ENCODE peak calls at places on chromosomes 2 and 18, in ten cellular contexts. L is MCF 10A; J is mucosa of descending colon; A is NCI-H1417; G is SHP77; S is HFFc6; W is NCI-H1092; Y is left cardiac atrium; Z is stimulated activated CD4-positive, alpha-beta T cell treated with anti-CD3 and anti-CD28 coated beads, TNF-alpha, amount 100 ng/mL, for 24 hours; N is OCI-M1. X is an unnamed sample.
A peak's percentile ranks its signal among the peaks of the same experiment; 100 is the strongest.

GRCh38 chr2:109450574-109451265 is 163.0 kb downstream of the SEPTIN10 start:
- DNase-seq in L (no peak), J (no peak), A (no peak), G (no peak), S (no peak), W (no peak), Y (peak; percentile 43), Z (no peak), N (no peak), X (no peak)

GRCh38 chr2:187034434-187034833 is 185.5 kb upstream of the ZSWIM2 start:
- DNase-seq in L (no peak), J (no peak), A (peak; percentile 18), G (no peak), S (no peak), W (no peak), Y (no peak), Z (no peak), N (no peak), X (no peak)

GRCh38 chr2:121244616-121245015 is 40.4 kb downstream of the TFCP2L1 start:
- DNase-seq in L (no peak), J (no peak), A (no peak), G (no peak), S (no peak), W (no peak), Y (no peak), Z (no peak), N (no peak), X (no peak)

GRCh38 chr18:40866013-40866644 is 1088.9 kb upstream of the PIK3C3 start:
- DNase-seq in L (peak; percentile 47), J (no peak), A (peak; percentile 39), G (peak; percentile 3), S (no peak), W (no peak), Y (no peak), Z (no peak), N (peak; percentile 68), X (peak; percentile 80)

GRCh38 chr2:101998556-101999121 is 6.9 kb downstream of the IL1R2 start:
- DNase-seq in L (no peak), J (no peak), A (no peak), G (no peak), S (no peak), W (no peak), Y (no peak), Z (peak; percentile 28), N (peak; percentile 1), X (no peak)

GRCh38 chr2:55232084-55232862 is at the start of the genes CLHC1 and RPS27A:
- DNase-seq in L (peak; percentile 97), J (peak; percentile 96), A (peak; percentile 99), G (peak; percentile 100), S (peak; percentile 95), W (peak; percentile 87), Y (peak; percentile 92), Z (peak; percentile 89), N (peak; percentile 95), X (peak; percentile 99)

GRCh38 chr2:242022550-242023290 is 153.2 kb downstream of the RTP5 start:
- DNase-seq in L (peak; percentile 3), J (no peak), A (peak; percentile 11), G (no peak), S (no peak), W (no peak), Y (no peak), Z (no peak), N (no peak), X (no peak)

GRCh38 chr2:10680957-10681356 is 8.8 kb downstream of the NOL10 start:
- DNase-seq in L (no peak), J (no peak), A (no peak), G (no peak), S (no peak), W (no peak), Y (no peak), Z (no peak), N (no peak), X (no peak)

GRCh38 chr2:239263937-239264837 is 136.6 kb downstream of the HDAC4 start:
- DNase-seq in L (peak; percentile 35), J (no peak), A (no peak), G (no peak), S (no peak), W (no peak), Y (no peak), Z (no peak), N (no peak), X (no peak)

GRCh38 chr2:55010149-55010591 is 40.1 kb downstream of the RTN4 start:
- DNase-seq in L (peak; percentile 63), J (peak; percentile 84), A (no peak), G (no peak), S (peak; percentile 40), W (no peak), Y (peak; percentile 27), Z (no peak), N (peak; percentile 69), X (peak; percentile 79)

GRCh38 chr18:74819433-74820059 is 221.9 kb downstream of the ZNF407 start:
- DNase-seq in L (peak; percentile 42), J (peak; percentile 12), A (peak; percentile 23), G (no peak), S (no peak), W (no peak), Y (no peak), Z (no peak), N (peak; percentile 46), X (peak; percentile 33)

GRCh38 chr2:100015849-100016248 is 126.5 kb downstream of the AFF3 start:
- DNase-seq in L (no peak), J (no peak), A (no peak), G (no peak), S (no peak), W (no peak), Y (no peak), Z (no peak), N (no peak), X (no peak)

GRCh38 chr2:238763471-238763995 is 84.4 kb upstream of the TWIST2 start:
- DNase-seq in L (no peak), J (no peak), A (no peak), G (no peak), S (no peak), W (no peak), Y (no peak), Z (no peak), N (no peak), X (no peak)

GRCh38 chr18:22524783-22525182 is 107.1 kb upstream of the CTAGE1 start:
- DNase-seq in L (no peak), J (no peak), A (no peak), G (no peak), S (no peak), W (no peak), Y (no peak), Z (no peak), N (no peak), X (no peak)

GRCh38 chr18:7172611-7173010 is 55.0 kb upstream of the LAMA1 start:
- DNase-seq in L (no peak), J (no peak), A (no peak), G (no peak), S (no peak), W (no peak), Y (no peak), Z (no peak), N (no peak), X (peak; percentile 16)

GRCh38 chr2:159164457-159164894 is 122.0 kb downstream of the WDSUB1 start:
- DNase-seq in L (no peak), J (no peak), A (no peak), G (no peak), S (no peak), W (no peak), Y (no peak), Z (no peak), N (no peak), X (no peak)